ENCODE peak calls at places on chromosomes 12 and 14, in eight cellular contexts. X, Z, A, B, U, V, C and N are unnamed samples.

GRCh38 chr14:63460594-63461132 is 82.5 kb downstream of the PPP2R5E start:
- DNase-seq in Z (no peak), C (no peak), A (no peak), X (no peak), V (no peak), U (no peak), B (no peak), N (no peak)

GRCh38 chr12:79183003-79183402 is 318.4 kb downstream of the SYT1 start:
- DNase-seq in A (no peak), B (no peak), V (no peak), U (no peak), C (no peak), X (no peak), Z (no peak), N (no peak)

GRCh38 chr12:57735952-57736742 is 2.4 kb downstream of the AGAP2 start:
- DNase-seq in A (no peak), Z (no peak), V (peak; percentile 53), C (no peak), X (no peak), B (no peak), U (peak; percentile 25), N (no peak)

GRCh38 chr14:99879401-99880295 is 86.4 kb downstream of the EML1 start:
- DNase-seq in B (no peak), X (no peak), U (no peak), V (no peak), C (peak; percentile 28), Z (no peak), A (no peak), N (no peak)

GRCh38 chr12:32249701-32250270 is 143.1 kb downstream of the BICD1 start:
- DNase-seq in V (no peak), Z (no peak), U (no peak), C (no peak), B (no peak), A (no peak), X (no peak), N (no peak)

GRCh38 chr12:13940466-13940865 is 40.9 kb downstream of the GRIN2B start:
- DNase-seq in V (no peak), C (no peak), B (no peak), U (peak; percentile 56), X (no peak), A (no peak), Z (no peak), N (no peak)

GRCh38 chr12:124130717-124131670 is 158.0 kb downstream of the ZNF664 start:
- DNase-seq in A (no peak), V (no peak), C (no peak), U (no peak), X (no peak), B (peak; percentile 59), Z (no peak), N (no peak)

GRCh38 chr12:18430425-18431048 is 169.2 kb downstream of the PIK3C2G start:
- DNase-seq in X (no peak), Z (no peak), A (no peak), B (peak; percentile 49), U (peak; percentile 62), C (peak; percentile 52), V (peak; percentile 37), N (no peak)

GRCh38 chr12:19239616-19240234 is 110.2 kb downstream of the PLEKHA5 start:
- DNase-seq in U (no peak), C (no peak), V (no peak), A (no peak), B (no peak), Z (no peak), X (no peak), N (no peak)

GRCh38 chr14:24876009-24876690 is 173.8 kb downstream of the STXBP6 start:
- DNase-seq in X (no peak), U (no peak), C (no peak), A (no peak), B (no peak), V (no peak), Z (no peak), N (no peak)

GRCh38 chr12:40016960-40017359 is 88.9 kb downstream of the SLC2A13 start:
- DNase-seq in X (no peak), B (no peak), C (no peak), V (peak; percentile 14), A (no peak), U (no peak), Z (no peak), N (no peak)

GRCh38 chr12:84995646-84996045 is 40.4 kb downstream of the TSPAN19 start:
- DNase-seq in X (no peak), A (no peak), U (no peak), V (no peak), C (no peak), B (no peak), Z (no peak), N (no peak)

GRCh38 chr12:84996759-84997158 is 39.3 kb downstream of the TSPAN19 start:
- DNase-seq in A (no peak), U (no peak), X (no peak), V (no peak), C (no peak), Z (no peak), B (no peak), N (no peak)

DNA sequence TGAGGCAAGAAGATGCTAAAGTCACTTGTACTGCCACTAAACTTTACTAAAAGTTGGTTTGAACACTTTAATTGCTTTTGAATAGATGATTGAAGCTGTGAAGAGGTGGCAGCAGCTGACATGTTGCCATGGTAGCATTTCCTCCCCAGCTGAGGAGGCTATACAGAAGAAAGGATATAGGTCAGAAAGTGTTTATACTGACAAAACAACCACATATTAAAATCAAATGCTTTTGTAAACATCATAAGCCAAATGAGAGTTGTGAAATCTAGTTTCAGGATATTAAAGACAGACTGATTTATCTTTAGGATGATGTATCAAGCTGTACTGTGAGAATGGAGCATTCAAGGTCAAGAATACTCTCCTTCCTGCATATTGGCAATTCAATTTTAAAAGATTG is 41.6 kb downstream of the TSPAN19 start:
- DNase-seq in A (no peak), Z (no peak), C (no peak), V (no peak), X (no peak), U (no peak), B (no peak), N (no peak)
- H3K4me3 ChIP-seq in A (no peak overlapping the region), Z (no peak overlapping the region), C (no peak overlapping the region), V (no peak overlapping the region), X (no peak overlapping the region), U (no peak overlapping the region), B (no peak overlapping the region), N (no peak overlapping the region)

GRCh38 chr12:21814327-21814726 is 39.8 kb upstream of the KCNJ8 start:
- DNase-seq in V (no peak), A (no peak), Z (no peak), C (no peak), B (no peak), X (no peak), U (no peak), N (no peak)

GRCh38 chr12:21813751-21814150 is 39.2 kb upstream of the KCNJ8 start:
- DNase-seq in A (no peak), Z (no peak), X (no peak), V (no peak), B (no peak), C (no peak), U (no peak), N (no peak)

GRCh38 chr12:21814814-21815213 is 40.3 kb upstream of the KCNJ8 start:
- DNase-seq in Z (no peak), V (no peak), X (no peak), C (peak; percentile 50), B (peak; percentile 50), U (no peak), A (no peak), N (no peak)

GRCh38 chr12:21815306-21816062 is 41.0 kb upstream of the KCNJ8 start:
- DNase-seq in C (no peak), B (no peak), X (no peak), V (no peak), Z (no peak), U (no peak), A (no peak), N (no peak)

GRCh38 chr12:21813125-21813524 is 38.6 kb upstream of the KCNJ8 start:
- DNase-seq in Z (no peak), U (no peak), C (no peak), A (no peak), V (no peak), B (no peak), X (no peak), N (no peak)
- H3K27ac ChIP-seq in Z (no peak overlapping the region), U (no peak overlapping the region), C (no peak overlapping the region), A (no peak overlapping the region), V (no peak overlapping the region), B (no peak overlapping the region), X (no peak overlapping the region), N (no peak overlapping the region)

DNA sequence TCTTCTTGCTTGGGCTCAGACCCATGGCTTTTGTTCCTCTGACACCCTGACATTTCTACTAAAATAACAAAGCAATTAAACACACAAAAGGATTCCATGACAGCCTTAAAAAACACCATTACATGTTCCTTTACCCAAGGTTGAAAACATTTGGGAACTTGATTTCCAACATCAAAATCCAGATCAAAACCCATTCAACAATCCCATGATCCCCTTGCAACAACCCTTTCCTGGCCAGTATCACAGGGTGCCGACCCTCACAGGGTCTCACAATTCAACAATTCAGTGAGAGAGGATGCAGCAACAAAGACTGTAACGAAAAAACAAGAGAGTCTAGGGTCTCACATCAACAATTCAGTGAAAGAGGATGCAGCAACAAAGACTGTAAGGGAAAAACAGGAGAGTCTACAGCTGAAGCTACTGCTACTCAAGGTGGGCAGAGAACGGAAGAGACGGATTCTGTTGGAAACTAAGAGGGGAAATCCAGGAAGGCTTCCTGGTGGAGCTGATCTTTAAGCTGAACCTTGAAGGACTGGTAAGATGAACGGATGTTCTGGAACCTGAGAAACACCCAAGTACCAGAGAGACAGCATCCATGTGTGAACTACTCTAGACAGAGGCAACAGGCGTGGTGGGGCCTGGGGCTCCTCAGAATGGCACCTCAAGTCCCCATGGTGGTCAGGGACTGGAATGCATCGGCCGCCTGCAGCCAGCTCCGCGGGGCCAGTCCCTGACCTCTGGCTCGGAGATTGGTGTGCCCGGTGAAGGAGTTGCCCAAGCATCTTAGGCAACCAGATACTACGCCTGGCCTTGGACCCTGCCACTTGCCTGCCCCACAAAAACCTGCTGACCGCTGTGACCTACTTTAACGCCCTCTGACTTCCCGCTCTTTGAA is 22.7 kb upstream of the ZFP36L1 start:
- DNase-seq in C (peak; percentile 79), X (no peak), A (no peak), U (no peak), B (peak; percentile 80), V (no peak), Z (no peak), N (no peak)
- H3K4me3 ChIP-seq in C (no peak overlapping the region), X (peak overlapping the region; percentile 62), A (peak overlapping the region; percentile 79), U (no peak overlapping the region), B (peak overlapping the region; percentile 66), V (peak overlapping the region; percentile 56), Z (no peak overlapping the region), N (peak overlapping the region; percentile 71)

GRCh38 chr12:108321688-108322087 is 17.4 kb downstream of the CMKLR1 start:
- DNase-seq in Z (no peak), B (no peak), X (no peak), V (no peak), A (no peak), U (no peak), C (no peak), N (no peak)

GRCh38 chr12:108320503-108321293 is 18.4 kb downstream of the CMKLR1 start:
- DNase-seq in B (no peak), X (no peak), U (no peak), Z (no peak), V (no peak), C (no peak), A (no peak), N (no peak)

GRCh38 chr12:108318472-108319275 is 20.4 kb downstream of the CMKLR1 start:
- DNase-seq in A (no peak), B (no peak), X (no peak), Z (no peak), C (no peak), U (no peak), V (no peak), N (no peak)

GRCh38 chr12:108317303-108318283 is 21.5 kb downstream of the CMKLR1 start:
- DNase-seq in A (no peak), B (no peak), U (no peak), V (no peak), X (no peak), C (no peak), Z (no peak), N (no peak)

GRCh38 chr12:108319277-108320234 is 19.6 kb downstream of the CMKLR1 start:
- DNase-seq in U (no peak), Z (no peak), C (no peak), V (no peak), B (no peak), A (no peak), X (no peak), N (no peak)
- H3K27ac ChIP-seq in U (no peak overlapping the region), Z (no peak overlapping the region), C (no peak overlapping the region), V (no peak overlapping the region), B (no peak overlapping the region), A (no peak overlapping the region), X (no peak overlapping the region), N (peak overlapping the region; percentile 61)